ENCODE peak calls at places on chromosomes 6 and 20, in five cellular contexts. F, B, M, P and C are unnamed samples.

GRCh38 chr6:39243809-39244208 is 14.5 kb upstream of the KCNK5 start:
- DNase-seq in F (no peak), B (peak; percentile 85), M (no peak), P (no peak), C (no peak)

GRCh38 chr6:54243699-54244098 is 64.5 kb upstream of the TINAG start:
- DNase-seq in F (no peak), B (no peak), M (no peak), P (no peak), C (no peak)

GRCh38 chr20:4507288-4507719 is 214.4 kb upstream of the PRND start:
- DNase-seq in F (peak; percentile 79), B (no peak), M (no peak), P (no peak), C (no peak)

GRCh38 chr20:56554869-56555268 is 21.8 kb downstream of the FAM209B start:
- DNase-seq in F (peak; percentile 98), B (no peak), M (peak; percentile 2), P (no peak), C (no peak)

GRCh38 chr20:57899554-57899953 is 189.7 kb upstream of the PMEPA1 start:
- DNase-seq in F (no peak), B (no peak), M (no peak), P (no peak), C (no peak)

GRCh38 chr20:3106658-3107463 is 22.3 kb upstream of the AVP start:
- DNase-seq in F (no peak), B (no peak), M (no peak), P (no peak), C (no peak)

GRCh38 chr6:139654309-139654708 is 279.9 kb upstream of the CITED2 start:
- DNase-seq in F (no peak), B (no peak), M (no peak), P (no peak), C (no peak)

GRCh38 chr20:51760905-51761544 is 7.2 kb downstream of the ATP9A start:
- DNase-seq in F (peak; percentile 78), B (no peak), M (no peak), P (no peak), C (no peak)

GRCh38 chr6:137731960-137732616 is 135.0 kb upstream of the TNFAIP3 start:
- DNase-seq in F (peak; percentile 87), B (no peak), M (no peak), P (no peak), C (no peak)

GRCh38 chr20:57660510-57661199 is 40.4 kb upstream of the ZBP1 start:
- DNase-seq in F (no peak), B (peak; percentile 40), M (no peak), P (no peak), C (no peak)

GRCh38 chr20:36472656-36473071 is 68.7 kb upstream of the MYL9 start:
- DNase-seq in F (no peak), B (no peak), M (peak; percentile 42), P (peak; percentile 54), C (peak; percentile 17)

GRCh38 chr6:156864557-156864956 is 87.4 kb downstream of the ARID1B start:
- DNase-seq in F (peak; percentile 68), B (no peak), M (no peak), P (no peak), C (no peak)

GRCh38 chr6:129069006-129069405 is 186.1 kb downstream of the LAMA2 start:
- DNase-seq in F (peak; percentile 23), B (no peak), M (no peak), P (no peak), C (no peak)

GRCh38 chr20:36175016-36175415 is 20.5 kb downstream of the EPB41L1 start:
- DNase-seq in F (peak; percentile 18), B (no peak), M (no peak), P (no peak), C (no peak)

GRCh38 chr20:36632487-36633284 is 13.3 kb downstream of the SLA2 start:
- DNase-seq in F (no peak), B (no peak), M (no peak), P (no peak), C (no peak)

GRCh38 chr20:48824830-48825550 is 2.8 kb downstream of the PREX1 start:
- DNase-seq in F (no peak), B (peak; percentile 36), M (no peak), P (no peak), C (no peak)

GRCh38 chr6:149060300-149060984 is 257.1 kb upstream of the TAB2 start:
- DNase-seq in F (peak; percentile 39), B (no peak), M (peak; percentile 58), P (peak; percentile 59), C (peak; percentile 57)

GRCh38 chr6:113496157-113496556 is 361.0 kb upstream of the MARCKS start:
- DNase-seq in F (peak; percentile 70), B (no peak), M (no peak), P (no peak), C (no peak)

GRCh38 chr6:9412951-9413559 is 977.7 kb upstream of the SLC35B3 start:
- DNase-seq in F (peak; percentile 41), B (no peak), M (no peak), P (peak; percentile 51), C (no peak)

GRCh38 chr6:44201638-44202303 is 15.0 kb upstream of the MYMX start:
- DNase-seq in F (no peak), B (no peak), M (no peak), P (no peak), C (no peak)

GRCh38 chr6:35764238-35764896 is 12.0 kb upstream of the CLPSL2 start:
- DNase-seq in F (no peak), B (no peak), M (no peak), P (no peak), C (no peak)

GRCh38 chr20:14046534-14046933 is 51.2 kb downstream of the MACROD2 start:
- DNase-seq in F (no peak), B (no peak), M (no peak), P (no peak), C (no peak)

GRCh38 chr6:20402181-20403079 is 751 bp downstream of the E2F3 start:
- DNase-seq in F (peak; percentile 20), B (peak; percentile 65), M (peak; percentile 52), P (peak; percentile 35), C (peak; percentile 42)

GRCh38 chr20:59850018-59850641 is 83.3 kb downstream of the SYCP2 start:
- DNase-seq in F (peak; percentile 69), B (no peak), M (no peak), P (no peak), C (no peak)

GRCh38 chr20:47455133-47456040 is 46.3 kb upstream of the NCOA3 start:
- DNase-seq in F (peak; percentile 47), B (no peak), M (no peak), P (no peak), C (no peak)

GRCh38 chr6:18323935-18324707 is 59.8 kb upstream of the DEK start:
- DNase-seq in F (peak; percentile 73), B (no peak), M (no peak), P (peak; percentile 26), C (no peak)